ENCODE peak calls at places on chromosomes 13 and 19, in four cellular contexts. One of them, this sample, is unnamed.

GRCh38 chr13:20460744-20461143 is 64.9 kb downstream of the CRYL1 start:
- DNase-seq in BE2C: no peak
- DNase-seq in NT2/D1: no peak
- DNase-seq in endothelial cell: no peak
- DNase-seq in this sample: no peak

GRCh38 chr13:71879129-71879535 is 12.1 kb upstream of the DACH1 start:
- DNase-seq in BE2C: peak
- DNase-seq in NT2/D1: no peak
- DNase-seq in endothelial cell: peak
- DNase-seq in this sample: no peak

GRCh38 chr13:31765441-31765840 is 26.1 kb downstream of the RXFP2 start:
- DNase-seq in BE2C: no peak
- DNase-seq in NT2/D1: no peak
- DNase-seq in endothelial cell: no peak
- DNase-seq in this sample: no peak

GRCh38 chr19:29529646-29530548 is 4.1 kb downstream of the VSTM2B start:
- DNase-seq in BE2C: no peak
- DNase-seq in NT2/D1: no peak
- DNase-seq in endothelial cell: peak
- DNase-seq in this sample: no peak

GRCh38 chr13:39036212-39036611 is 1.7 kb downstream of the PROSER1 start:
- DNase-seq in BE2C: no peak
- DNase-seq in NT2/D1: no peak
- DNase-seq in endothelial cell: no peak
- DNase-seq in this sample: no peak

GRCh38 chr13:43473437-43473836 is 313.3 kb downstream of the ENOX1 start:
- DNase-seq in BE2C: peak
- DNase-seq in NT2/D1: no peak
- DNase-seq in endothelial cell: no peak
- DNase-seq in this sample: peak

GRCh38 chr19:39953915-39954314 is 17.1 kb upstream of the PSMC4 start:
- DNase-seq in BE2C: no peak
- DNase-seq in NT2/D1: no peak
- DNase-seq in endothelial cell: no peak
- DNase-seq in this sample: no peak

GRCh38 chr19:33772858-33773180 is 23.9 kb upstream of the KCTD15 start:
- DNase-seq in BE2C: no peak
- DNase-seq in NT2/D1: no peak
- DNase-seq in endothelial cell: no peak
- DNase-seq in this sample: no peak

GRCh38 chr13:98446234-98446621 is 130.7 kb downstream of the STK24 start:
- DNase-seq in BE2C: no peak
- DNase-seq in NT2/D1: no peak
- DNase-seq in endothelial cell: no peak
- DNase-seq in this sample: no peak

GRCh38 chr19:35167251-35168119 is 12.9 kb downstream of the FXYD5 start:
- DNase-seq in BE2C: no peak
- DNase-seq in NT2/D1: no peak
- DNase-seq in endothelial cell: no peak
- DNase-seq in this sample: no peak

GRCh38 chr13:80217614-80218456 is 123.1 kb downstream of the SPRY2 start:
- DNase-seq in BE2C: no peak
- DNase-seq in NT2/D1: peak
- DNase-seq in endothelial cell: no peak
- DNase-seq in this sample: no peak

GRCh38 chr13:113898391-113898790 is 34.5 kb upstream of the GAS6 start:
- DNase-seq in BE2C: no peak
- DNase-seq in NT2/D1: no peak
- DNase-seq in endothelial cell: no peak
- DNase-seq in this sample: no peak

GRCh38 chr19:44869728-44870470 is 21.2 kb upstream of the TOMM40 start:
- DNase-seq in BE2C: no peak
- DNase-seq in NT2/D1: no peak
- DNase-seq in endothelial cell: no peak
- DNase-seq in this sample: no peak

GRCh38 chr19:12202250-12202649 is 39.4 kb downstream of the ZNF136 start:
- DNase-seq in BE2C: no peak
- DNase-seq in NT2/D1: peak
- DNase-seq in endothelial cell: no peak
- DNase-seq in this sample: no peak

GRCh38 chr19:34305221-34306058 is 51.1 kb downstream of the GARRE1 start:
- DNase-seq in BE2C: no peak
- DNase-seq in NT2/D1: no peak
- DNase-seq in endothelial cell: no peak
- DNase-seq in this sample: no peak

GRCh38 chr13:110759710-110760109 is 46.2 kb downstream of the ING1 start:
- DNase-seq in BE2C: no peak
- DNase-seq in NT2/D1: no peak
- DNase-seq in endothelial cell: no peak
- DNase-seq in this sample: no peak

GRCh38 chr19:45645631-45646344 is 6.6 kb upstream of the EML2 start:
- DNase-seq in BE2C: peak
- DNase-seq in NT2/D1: no peak
- DNase-seq in endothelial cell: peak
- DNase-seq in this sample: peak

GRCh38 chr19:46133101-46133627 is 8.7 kb upstream of the IGFL3 start:
- DNase-seq in BE2C: no peak
- DNase-seq in NT2/D1: peak
- DNase-seq in endothelial cell: peak
- DNase-seq in this sample: peak

GRCh38 chr19:14006766-14007562 is 844 bp upstream of the RFX1 start:
- DNase-seq in BE2C: peak
- DNase-seq in NT2/D1: no peak
- DNase-seq in endothelial cell: peak
- DNase-seq in this sample: peak

GRCh38 chr13:46010148-46010547 is 42.4 kb downstream of the ZC3H13 start:
- DNase-seq in BE2C: no peak
- DNase-seq in NT2/D1: peak
- DNase-seq in endothelial cell: peak
- DNase-seq in this sample: peak

GRCh38 chr13:77979721-77980377 is 61.2 kb upstream of the EDNRB start:
- DNase-seq in BE2C: no peak
- DNase-seq in NT2/D1: no peak
- DNase-seq in endothelial cell: no peak
- DNase-seq in this sample: no peak

GRCh38 chr19:5035817-5036732 is 67.2 kb downstream of the KDM4B start:
- DNase-seq in BE2C: no peak
- DNase-seq in NT2/D1: no peak
- DNase-seq in endothelial cell: no peak
- DNase-seq in this sample: peak

GRCh38 chr13:111256458-111256857 is 64.0 kb upstream of the TEX29 start:
- DNase-seq in BE2C: no peak
- DNase-seq in NT2/D1: no peak
- DNase-seq in endothelial cell: no peak
- DNase-seq in this sample: no peak

GRCh38 chr13:110374644-110375370 is 67.7 kb downstream of the COL4A2 start:
- DNase-seq in BE2C: no peak
- DNase-seq in NT2/D1: no peak
- DNase-seq in endothelial cell: no peak
- DNase-seq in this sample: no peak

GRCh38 chr19:47670736-47671135 is 42.5 kb upstream of the EHD2 start:
- DNase-seq in BE2C: no peak
- DNase-seq in NT2/D1: no peak
- DNase-seq in endothelial cell: no peak
- DNase-seq in this sample: no peak

GRCh38 chr13:41428155-41428554 is 29.2 kb upstream of the RGCC start:
- DNase-seq in BE2C: no peak
- DNase-seq in NT2/D1: no peak
- DNase-seq in endothelial cell: peak
- DNase-seq in this sample: no peak